ENCODE peak calls at places on chromosome 12, in ten cellular contexts. I is H1, C is upper lobe of left lung, T is HCT116, F is GM12878, K is SK-N-SH, W is prostate gland, H is HepG2, L is transverse colon, Q is GM23338. P is an unnamed sample.

GRCh38 chr12:107493646-107494045 is 192.0 kb upstream of the PWP1 start:
- DNase-seq in I (no peak), T (no peak), W (peak; percentile 56), Q (no peak), K (no peak), L (no peak), C (no peak), H (no peak), F (no peak), P (peak; percentile 14)

GRCh38 chr12:1799882-1800645 is 20.3 kb upstream of the LRTM2 start:
- DNase-seq in F (no peak), Q (no peak), H (no peak), L (no peak), I (no peak), T (no peak), C (no peak), W (no peak), K (peak; percentile 18), P (peak; percentile 48)

GRCh38 chr12:83971781-83972180 is 940.8 kb downstream of the SLC6A15 start:
- DNase-seq in L (no peak), F (no peak), T (no peak), K (no peak), I (no peak), C (no peak), H (no peak), Q (no peak), W (no peak), P (no peak)

GRCh38 chr12:49040364-49040855 is 20.2 kb downstream of the KMT2D start:
- DNase-seq in H (no peak), W (no peak), I (no peak), L (no peak), C (no peak), K (no peak), T (no peak), F (no peak), Q (no peak), P (no peak)

GRCh38 chr12:16299403-16299802 is 21.9 kb upstream of the SLC15A5 start:
- DNase-seq in W (no peak), I (no peak), L (peak; percentile 47), F (no peak), C (no peak), T (no peak), H (no peak), K (no peak), Q (no peak), P (no peak)

GRCh38 chr12:105393586-105393985 is 63.1 kb downstream of the C12orf75 start:
- DNase-seq in W (no peak), C (no peak), I (no peak), T (no peak), Q (no peak), L (no peak), F (no peak), K (no peak), H (no peak), P (no peak)

GRCh38 chr12:25689996-25690501 is 137.0 kb upstream of the LMNTD1 start:
- DNase-seq in I (no peak), K (peak; percentile 79), H (no peak), C (no peak), F (no peak), T (no peak), Q (no peak), L (peak; percentile 39), W (peak; percentile 37), P (peak; percentile 77)

GRCh38 chr12:77087427-77087826 is 22.1 kb upstream of the E2F7 start:
- DNase-seq in C (no peak), K (no peak), T (no peak), H (no peak), F (no peak), Q (no peak), L (no peak), I (no peak), W (no peak), P (no peak)

GRCh38 chr12:110254971-110255540 is 26.0 kb upstream of the ATP2A2 start:
- DNase-seq in L (peak; percentile 37), K (no peak), C (no peak), H (no peak), Q (no peak), W (no peak), F (no peak), T (no peak), I (no peak), P (no peak)

GRCh38 chr12:1552978-1553471 is 41.4 kb downstream of the FBXL14 start:
- DNase-seq in K (no peak), T (no peak), L (no peak), W (no peak), C (no peak), I (no peak), H (no peak), Q (no peak), F (no peak), P (no peak)

GRCh38 chr12:121232163-121232562 is 22.2 kb downstream of the P2RX4 start:
- DNase-seq in I (no peak), T (no peak), H (no peak), F (no peak), W (no peak), Q (no peak), L (no peak), K (no peak), C (no peak), P (no peak)

GRCh38 chr12:112107728-112108447 is 695 bp downstream of the NAA25 start:
- DNase-seq in C (no peak), K (peak; percentile 63), L (peak; percentile 20), I (no peak), Q (peak; percentile 43), T (no peak), H (no peak), W (no peak), F (no peak), P (no peak)

GRCh38 chr12:120669055-120669828 is 17.7 kb upstream of the MLEC start:
- DNase-seq in T (no peak), I (peak; percentile 66), C (no peak), Q (peak; percentile 52), F (peak; percentile 79), H (no peak), W (no peak), L (peak; percentile 55), K (peak; percentile 83), P (no peak)

GRCh38 chr12:101552277-101552676 is 42.5 kb upstream of the MYBPC1 start:
- DNase-seq in W (no peak), C (no peak), K (no peak), I (no peak), F (no peak), L (no peak), Q (no peak), T (no peak), H (no peak), P (no peak)

GRCh38 chr12:42260518-42260917 is 22.5 kb upstream of the YAF2 start:
- DNase-seq in I (no peak), T (no peak), Q (no peak), L (no peak), W (no peak), K (no peak), C (no peak), F (no peak), H (no peak), P (no peak)

GRCh38 chr12:115648463-115648862 is 629.0 kb downstream of the MED13L start:
- DNase-seq in K (no peak), H (peak; percentile 3), F (no peak), I (no peak), C (no peak), L (no peak), T (no peak), W (no peak), Q (no peak), P (no peak)

GRCh38 chr12:19528750-19529149 is 89.5 kb downstream of the AEBP2 start:
- DNase-seq in Q (no peak), W (no peak), I (no peak), H (no peak), C (no peak), F (no peak), T (no peak), K (no peak), L (no peak), P (no peak)

GRCh38 chr12:30026621-30027234 is 243.0 kb upstream of the TMTC1 start:
- DNase-seq in K (no peak), C (no peak), I (no peak), L (no peak), W (no peak), Q (no peak), F (no peak), T (no peak), H (no peak), P (no peak)

GRCh38 chr12:55718650-55719275 is 1.4 kb upstream of the RDH5 start:
- DNase-seq in Q (peak; percentile 22), L (no peak), C (no peak), W (no peak), K (no peak), H (no peak), T (no peak), I (no peak), F (no peak), P (no peak)
- H3K27ac ChIP-seq in Q (peak overlapping the region; percentile 82), L (peak overlapping the region; percentile 99), C (peak overlapping the region; percentile 44), W (peak overlapping the region; percentile 40), K (no peak overlapping the region), H (no peak overlapping the region), T (no peak overlapping the region), I (peak overlapping the region; percentile 65), F (peak overlapping the region; percentile 95), P (peak overlapping the region; percentile 100)

DNA sequence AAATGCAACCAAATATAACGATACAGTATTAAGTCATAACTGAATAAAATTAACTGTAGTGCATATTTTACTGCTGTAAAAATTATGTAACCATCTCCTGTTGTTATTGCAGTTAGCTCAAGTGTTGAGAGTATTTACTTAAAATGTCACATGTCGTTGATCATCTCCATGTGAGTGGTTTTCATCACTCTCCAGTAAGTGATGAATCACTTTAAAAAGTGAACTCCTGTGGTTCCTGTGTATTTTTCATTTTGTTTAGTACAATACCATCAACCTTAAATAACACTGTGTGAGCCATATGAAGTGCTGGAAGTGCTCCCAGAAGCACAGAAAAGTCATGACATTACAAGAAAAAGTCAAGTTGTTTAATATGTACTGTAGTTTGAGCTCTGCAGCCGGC is 104.7 kb upstream of the SLCO1B1 start:
- DNase-seq in C (no peak), H (no peak), K (no peak), I (no peak), W (no peak), F (no peak), T (no peak), L (no peak), Q (no peak), P (no peak)
- TF ChIP-seq POLR2AphosphoS5 in C (no peak), H (no peak), K (no peak), I (no peak), W (no peak), F (no peak), T (no peak), L (no peak), Q (no peak), P (peak; percentile 71)

DNA sequence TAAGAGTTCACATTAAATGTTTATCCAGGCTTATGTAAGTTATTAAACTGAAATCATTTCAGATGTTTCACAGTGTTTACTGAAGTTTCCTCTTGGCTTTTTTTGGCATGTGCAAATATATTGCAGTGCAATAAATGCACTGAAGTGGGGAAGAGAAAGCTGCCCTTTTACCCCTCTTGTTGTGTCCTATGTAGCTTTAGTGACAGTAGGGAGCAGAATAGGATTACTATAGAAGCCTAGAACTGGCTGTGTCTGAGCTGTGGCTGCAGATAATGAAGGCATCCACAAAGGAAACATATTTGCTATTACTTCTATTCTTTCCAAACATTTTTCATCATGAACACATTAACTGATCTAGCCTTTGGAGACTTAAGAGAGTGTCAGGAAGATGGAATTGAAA is 24.1 kb upstream of the CNTN1 start:
- DNase-seq in L (no peak), K (no peak), H (no peak), W (no peak), T (no peak), Q (no peak), C (no peak), I (no peak), F (no peak), P (no peak)
- TF ChIP-seq CTCF in L (no peak), K (no peak), H (no peak), W (no peak), T (no peak), Q (no peak), C (no peak), I (no peak), F (no peak), P (no peak)

GRCh38 chr12:15196221-15196620 is 25.0 kb downstream of the RERG start:
- DNase-seq in K (no peak), F (no peak), I (no peak), T (no peak), H (no peak), W (no peak), L (no peak), C (no peak), Q (no peak), P (no peak)
- H3K27ac ChIP-seq in K (no peak overlapping the region), F (no peak overlapping the region), I (no peak overlapping the region), T (no peak overlapping the region), H (no peak overlapping the region), W (no peak overlapping the region), L (peak overlapping the region; percentile 36), C (peak overlapping the region; percentile 5), Q (no peak overlapping the region), P (peak overlapping the region; percentile 77)

P was measured in sigmoid colon.